ENCODE peak calls at places on chromosome 9, in eight cellular contexts. V is Peyer's patch, Z is cardiac muscle cell, M is left lung, F is neural progenitor cell, J is tibial nerve, L is stomach, C is tibial artery. A is an unnamed sample.

GRCh38 chr9:136711751-136712689 is at the start of gene DIPK1B:
- DNase-seq in V (no peak), Z (peak; percentile 80), M (peak; percentile 75), F (peak; percentile 90), J (no peak), L (no peak), C (no peak), A (no peak)

GRCh38 chr9:109799792-109800191 is 19.8 kb downstream of the PALM2AKAP2 start:
- DNase-seq in V (no peak), Z (peak; percentile 38), M (no peak), F (no peak), J (no peak), L (no peak), C (no peak), A (no peak)

GRCh38 chr9:112665347-112665746 is 52.6 kb downstream of the INIP start:
- DNase-seq in V (no peak), Z (no peak), M (no peak), F (no peak), J (no peak), L (no peak), C (no peak), A (no peak)

GRCh38 chr9:133905493-133905892 is 86.6 kb downstream of the VAV2 start:
- DNase-seq in V (no peak), Z (no peak), M (no peak), F (no peak), J (no peak), L (no peak), C (no peak), A (no peak)

GRCh38 chr9:136996361-136997281 is at the start of gene CLIC3:
- DNase-seq in V (peak; percentile 74), Z (no peak), M (peak; percentile 93), F (peak; percentile 50), J (no peak), L (peak; percentile 73), C (no peak), A (peak; percentile 53)

GRCh38 chr9:95457769-95458168 is 59.0 kb downstream of the PTCH1 start:
- DNase-seq in V (no peak), Z (no peak), M (no peak), F (peak; percentile 46), J (no peak), L (no peak), C (no peak), A (no peak)

GRCh38 chr9:83765376-83765775 is 52.2 kb downstream of the GKAP1 start:
- DNase-seq in V (no peak), Z (no peak), M (no peak), F (no peak), J (no peak), L (no peak), C (no peak), A (no peak)

GRCh38 chr9:70470050-70471015 is 55.9 kb upstream of the KLF9 start:
- DNase-seq in V (peak; percentile 75), Z (peak; percentile 49), M (no peak), F (no peak), J (no peak), L (peak; percentile 73), C (peak; percentile 77), A (no peak)

GRCh38 chr9:38063363-38063707 is 5.7 kb downstream of the SHB start:
- DNase-seq in V (no peak), Z (no peak), M (no peak), F (no peak), J (no peak), L (no peak), C (no peak), A (no peak)

GRCh38 chr9:105254226-105254625 is 9.8 kb downstream of the SLC44A1 start:
- DNase-seq in V (peak; percentile 63), Z (no peak), M (no peak), F (peak; percentile 47), J (no peak), L (peak; percentile 42), C (no peak), A (no peak)

GRCh38 chr9:78189461-78189860 is 46.4 kb upstream of the CEP78 start:
- DNase-seq in V (no peak), Z (no peak), M (no peak), F (no peak), J (no peak), L (no peak), C (no peak), A (no peak)

DNA sequence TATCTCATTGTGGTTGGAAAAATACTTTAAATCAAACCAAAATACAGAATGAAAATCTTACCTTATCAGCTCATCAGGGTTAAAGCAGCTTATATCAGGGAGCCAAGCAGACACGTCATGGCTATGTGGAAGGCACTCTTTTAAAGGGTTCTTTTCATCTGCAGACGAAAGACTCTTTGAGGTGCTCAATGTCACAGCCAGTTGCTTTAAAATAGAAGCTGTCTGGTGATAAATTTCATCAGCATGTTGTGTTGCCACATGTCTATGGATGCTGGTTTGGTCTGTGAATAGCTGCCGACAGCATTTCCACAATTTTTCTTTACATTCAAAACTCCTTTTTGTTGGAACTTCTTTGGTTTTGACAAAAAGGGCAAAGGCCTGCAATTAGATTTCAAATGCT is 7.5 kb downstream of the TSTD2 start:
- DNase-seq in V (no peak), Z (peak; percentile 37), M (no peak), F (no peak), J (no peak), L (no peak), C (no peak), A (no peak)
- H3K36me3 ChIP-seq in V (no peaks in the 10 kb centered on the region), Z (no peaks in the 10 kb centered on the region), M (peaks cover 46% of the 10 kb centered on the region), F (peaks cover 27% of the 10 kb centered on the region), J (no peaks in the 10 kb centered on the region), L (peaks cover 48% of the 10 kb centered on the region), C (peaks cover 23% of the 10 kb centered on the region), A (peaks cover 6% of the 10 kb centered on the region)

DNA sequence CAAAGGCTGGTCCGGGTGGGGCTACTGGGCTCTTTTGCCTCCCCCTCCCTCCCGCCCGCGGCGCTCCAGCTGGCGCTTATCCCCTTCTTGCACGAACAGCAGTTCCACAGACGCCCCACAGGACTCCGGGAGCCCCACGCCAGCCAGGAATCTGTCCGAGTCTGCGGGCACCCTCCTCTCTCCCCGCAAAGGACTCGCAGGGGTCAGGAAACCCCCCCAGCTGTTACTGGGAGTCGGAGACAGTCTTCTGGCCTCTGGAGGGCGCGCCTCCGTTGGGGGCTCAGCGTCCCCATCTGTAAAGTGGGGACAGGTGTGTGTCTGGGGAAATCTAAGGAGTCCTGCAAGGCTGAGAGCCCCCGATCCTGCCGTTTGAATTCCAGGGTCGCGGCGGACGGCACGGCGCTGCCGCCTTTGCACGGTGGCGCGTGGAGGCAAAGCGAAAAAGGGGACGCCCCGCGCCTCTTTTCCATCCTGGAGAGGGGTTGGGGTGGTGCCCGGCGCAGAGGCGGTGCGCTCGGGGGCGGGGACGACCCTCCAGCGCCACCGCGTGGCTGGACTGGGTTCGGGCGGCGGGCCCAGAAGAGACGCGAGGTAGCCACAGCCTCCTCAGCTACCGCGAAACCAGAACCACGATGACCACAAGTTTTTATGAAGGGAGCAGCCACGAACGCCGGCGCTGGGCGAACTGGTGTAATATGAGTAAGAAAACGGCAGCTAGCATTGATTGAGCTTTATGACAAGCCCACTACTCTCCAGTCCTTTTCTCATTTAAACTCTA is 2.8 kb upstream of the CCIN start:
- DNase-seq in V (peak; percentile 90), Z (peak; percentile 75), M (peak; percentile 98), F (peak; percentile 86), J (peak; percentile 79), L (peak; percentile 87), C (peak; percentile 89), A (peak; percentile 78)
- H3K4me3 ChIP-seq in V (peak overlapping the region; percentile 34), Z (no peak overlapping the region), M (peak overlapping the region; percentile 45), F (peak overlapping the region; percentile 44), J (peak overlapping the region; percentile 51), L (peak overlapping the region; percentile 58), C (peak overlapping the region; percentile 54), A (peak overlapping the region; percentile 52)

GRCh38 chr9:127847833-127848755 is 6.4 kb downstream of the ENG start:
- DNase-seq in V (no peak), Z (no peak), M (no peak), F (no peak), J (no peak), L (no peak), C (no peak), A (no peak)
- H3K4me1 ChIP-seq in V (peaks cover 14% of the 10 kb centered on the region), Z (peaks cover 12% of the 10 kb centered on the region), M (peaks cover 70% of the 10 kb centered on the region), F (no peaks in the 10 kb centered on the region), J (peaks cover 17% of the 10 kb centered on the region), L (no peaks in the 10 kb centered on the region), C (peaks cover 52% of the 10 kb centered on the region), A (peaks cover under 1% of the 10 kb centered on the region)

GRCh38 chr9:132168851-132169250 is 7.0 kb downstream of the NTNG2 start:
- DNase-seq in V (no peak), Z (no peak), M (peak; percentile 54), F (no peak), J (no peak), L (no peak), C (no peak), A (no peak)

GRCh38 chr9:132166599-132166998 is 4.7 kb downstream of the NTNG2 start:
- DNase-seq in V (no peak), Z (no peak), M (peak; percentile 78), F (peak; percentile 74), J (no peak), L (no peak), C (no peak), A (no peak)

GRCh38 chr9:132168347-132168746 is 6.5 kb downstream of the NTNG2 start:
- DNase-seq in V (no peak), Z (no peak), M (peak; percentile 50), F (no peak), J (no peak), L (no peak), C (no peak), A (no peak)

GRCh38 chr9:132164604-132165362 is 2.9 kb downstream of the NTNG2 start:
- DNase-seq in V (no peak), Z (no peak), M (peak; percentile 51), F (peak; percentile 43), J (peak; percentile 66), L (no peak), C (no peak), A (no peak)

DNA sequence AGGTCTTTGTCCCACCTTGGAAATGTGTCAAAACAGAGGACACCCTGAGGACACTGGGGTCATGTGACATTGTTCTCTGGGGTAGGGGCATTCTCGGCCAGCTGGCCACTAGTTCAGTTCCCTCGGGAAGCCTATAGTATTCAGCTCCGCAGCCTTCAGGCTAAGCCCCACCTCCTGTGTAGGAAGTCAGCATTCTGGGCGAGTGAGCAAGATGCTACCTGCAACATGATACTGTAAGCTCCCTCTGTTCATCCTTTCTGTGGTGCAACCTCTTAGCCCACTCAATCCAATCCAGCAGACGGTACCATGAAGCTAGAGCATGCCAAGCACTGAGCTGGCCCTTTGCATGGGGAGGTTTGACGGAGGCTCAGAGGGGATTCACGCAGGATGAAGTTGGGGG is 5.3 kb downstream of the NTNG2 start:
- DNase-seq in V (no peak), Z (no peak), M (peak; percentile 8), F (no peak), J (no peak), L (no peak), C (no peak), A (no peak)
- H3K36me3 ChIP-seq in V (no peaks in the 10 kb centered on the region), Z (no peaks in the 10 kb centered on the region), M (no peaks in the 10 kb centered on the region), F (no peaks in the 10 kb centered on the region), J (no peaks in the 10 kb centered on the region), L (no peaks in the 10 kb centered on the region), C (no peaks in the 10 kb centered on the region), A (no peaks in the 10 kb centered on the region)

GRCh38 chr9:79360387-79361347 is 211.1 kb upstream of the TLE4 start:
- DNase-seq in V (no peak), Z (no peak), M (no peak), F (no peak), J (no peak), L (no peak), C (no peak), A (no peak)
- H3K4me3 ChIP-seq in V (no peak overlapping the region), Z (no peak overlapping the region), M (no peak overlapping the region), F (no peak overlapping the region), J (no peak overlapping the region), L (no peak overlapping the region), C (no peak overlapping the region), A (no peak overlapping the region)

GRCh38 chr9:121756477-121757285 is 105.2 kb downstream of the DAB2IP start:
- DNase-seq in V (no peak), Z (no peak), M (peak; percentile 52), F (peak; percentile 48), J (no peak), L (no peak), C (no peak), A (no peak)
- H3K4me1 ChIP-seq in V (peaks cover 27% of the 10 kb centered on the region), Z (no peaks in the 10 kb centered on the region), M (peaks cover 48% of the 10 kb centered on the region), F (peaks cover 7% of the 10 kb centered on the region), J (peaks cover 51% of the 10 kb centered on the region), L (peaks cover 49% of the 10 kb centered on the region), C (peaks cover 63% of the 10 kb centered on the region), A (no peaks in the 10 kb centered on the region)

A was measured in effector memory CD4-positive, alpha-beta T cell.